ENCODE peak calls at places on chromosome 20, in eight cellular contexts. S is CD8-positive, alpha-beta memory T cell; Q is astrocyte of the spinal cord; G is left ventricle myocardium superior; D is brain microvascular endothelial cell; V is activated naive CD8-positive, alpha-beta T cell treated with anti-CD3 and anti-CD28 coated beads for 36 hours; N is anterior cingulate cortex; T is PC-3. Y is an unnamed sample.

GRCh38 chr20:420721-421574 is 12.8 kb downstream of the RBCK1 start:
- DNase-seq in Q (no peak), S (no peak), T (no peak), D (no peak), V (no peak), G (no peak), N (no peak), Y (no peak)

GRCh38 chr20:47648943-47649342 is 136.3 kb downstream of the SULF2 start:
- DNase-seq in Q (no peak), S (no peak), V (no peak), G (no peak), T (no peak), N (no peak), D (no peak), Y (no peak)

GRCh38 chr20:47740225-47741184 is 44.8 kb downstream of the SULF2 start:
- DNase-seq in N (no peak), T (no peak), G (peak), S (no peak), V (no peak), D (no peak), Q (no peak), Y (no peak)

GRCh38 chr20:13765299-13765698 is 19.4 kb downstream of the ESF1 start:
- DNase-seq in T (no peak), Q (no peak), G (no peak), D (no peak), N (no peak), V (no peak), S (no peak), Y (no peak)

GRCh38 chr20:16001286-16001685 is 572.0 kb downstream of the KIF16B start:
- DNase-seq in S (no peak), V (no peak), D (no peak), T (peak), Q (no peak), G (no peak), N (no peak), Y (no peak)

GRCh38 chr20:9348746-9349145 is 165.6 kb upstream of the LAMP5 start:
- DNase-seq in G (no peak), Q (peak), V (no peak), T (no peak), S (no peak), N (no peak), D (no peak), Y (no peak)

GRCh38 chr20:36313936-36314335 is 7.8 kb downstream of the DLGAP4 start:
- DNase-seq in Q (no peak), V (no peak), N (no peak), T (no peak), G (no peak), D (no peak), S (no peak), Y (no peak)

GRCh38 chr20:33263784-33264183 is 19.2 kb upstream of the BPIFB1 start:
- DNase-seq in V (no peak), T (no peak), G (no peak), S (no peak), N (no peak), D (no peak), Q (no peak), Y (no peak)

GRCh38 chr20:25173321-25173720 is 22.2 kb upstream of the ENTPD6 start:
- DNase-seq in N (no peak), T (no peak), S (no peak), V (no peak), G (no peak), Q (no peak), D (no peak), Y (no peak)

GRCh38 chr20:62884556-62884955 is 22.9 kb upstream of the TCFL5 start:
- DNase-seq in T (no peak), N (no peak), G (no peak), V (no peak), D (no peak), S (no peak), Q (no peak), Y (no peak)

GRCh38 chr20:6870559-6870958 is 103.1 kb downstream of the BMP2 start:
- DNase-seq in Q (no peak), S (no peak), G (no peak), D (no peak), T (no peak), V (no peak), N (no peak), Y (no peak)

GRCh38 chr20:17500826-17501225 is 30.4 kb downstream of the BFSP1 start:
- DNase-seq in G (no peak), S (no peak), T (no peak), Q (no peak), N (no peak), D (no peak), V (no peak), Y (no peak)

GRCh38 chr20:22428051-22428450 is 156.3 kb downstream of the FOXA2 start:
- DNase-seq in N (no peak), V (no peak), Q (no peak), G (no peak), S (no peak), D (no peak), T (peak), Y (no peak)

GRCh38 chr20:22684072-22684762 is 99.8 kb upstream of the FOXA2 start:
- DNase-seq in G (peak), T (peak), N (no peak), S (no peak), V (peak), Q (peak), D (peak), Y (peak)

GRCh38 chr20:56945057-56945456 is 316.0 kb downstream of the TFAP2C start:
- DNase-seq in N (no peak), D (no peak), G (no peak), S (no peak), V (no peak), Q (peak), T (peak), Y (no peak)

GRCh38 chr20:25389381-25389857 is 1.2 kb downstream of the ABHD12 start:
- DNase-seq in N (no peak), D (peak), G (no peak), S (no peak), Q (peak), V (no peak), T (peak), Y (peak)

GRCh38 chr20:16760431-16761304 is 12.5 kb downstream of the OTOR start:
- DNase-seq in Q (no peak), V (no peak), S (no peak), N (no peak), D (no peak), G (no peak), T (peak), Y (no peak)

GRCh38 chr20:546353-546752 is 2.8 kb upstream of the CSNK2A1 start:
- DNase-seq in Q (no peak), G (no peak), N (no peak), S (no peak), D (no peak), V (no peak), T (no peak), Y (no peak)

GRCh38 chr20:38290829-38291581 is 13.0 kb upstream of the BPI start:
- DNase-seq in N (no peak), Q (peak), T (peak), S (no peak), D (peak), G (peak), V (no peak), Y (peak)

GRCh38 chr20:17627101-17627950 is 54.7 kb downstream of the RRBP1 start:
- DNase-seq in Q (no peak), T (no peak), D (no peak), S (no peak), N (no peak), G (peak), V (no peak), Y (no peak)

GRCh38 chr20:32215147-32215546 is 7.5 kb downstream of the POFUT1 start:
- DNase-seq in T (no peak), N (no peak), D (no peak), S (no peak), G (no peak), Q (no peak), V (no peak), Y (no peak)

GRCh38 chr20:49899551-49900383 is 15.6 kb downstream of the SPATA2 start:
- DNase-seq in D (no peak), V (no peak), Q (no peak), T (no peak), N (no peak), S (no peak), G (no peak), Y (no peak)